ENCODE peak calls at places on chromosomes 2 and 18, in nine cellular contexts. P is H7, S is cardiac muscle cell, Q is IMR-90, M is bronchial epithelial cell, H is AG09309, B is esophagus squamous epithelium, G is right lobe of liver, N is A549. E is an unnamed sample.

GRCh38 chr2:240507778-240508251 is 50.0 kb downstream of the ANKMY1 start:
- DNase-seq in P (peak), S (no peak), Q (no peak), M (no peak), H (no peak), B (no peak), G (peak), N (no peak), E (peak)

GRCh38 chr2:179031731-179032408 is 18.1 kb downstream of the CCDC141 start:
- DNase-seq in P (no peak), S (no peak), Q (peak), M (no peak), H (peak), B (no peak), G (no peak), N (no peak), E (no peak)

GRCh38 chr2:217851191-217852020 is 151.4 kb downstream of the TNS1 start:
- DNase-seq in P (no peak), S (peak), Q (peak), M (peak), H (peak), B (no peak), G (no peak), N (no peak), E (no peak)

GRCh38 chr2:19733951-19734425 is 167.8 kb downstream of the TTC32 start:
- DNase-seq in P (no peak), S (no peak), Q (peak), M (no peak), H (peak), B (no peak), G (no peak), N (no peak), E (no peak)

GRCh38 chr2:16666453-16666801 is 793 bp upstream of the CYRIA start:
- DNase-seq in P (peak), S (peak), Q (peak), M (peak), H (no peak), B (no peak), G (no peak), N (no peak), E (no peak)

GRCh38 chr2:26169681-26170414 is 3.0 kb upstream of the GAREM2 start:
- DNase-seq in P (no peak), S (no peak), Q (no peak), M (no peak), H (no peak), B (no peak), G (peak), N (no peak), E (no peak)

GRCh38 chr2:61707984-61708852 is 145.6 kb downstream of the FAM161A start:
- DNase-seq in P (no peak), S (peak), Q (peak), M (peak), H (no peak), B (no peak), G (peak), N (peak), E (no peak)

GRCh38 chr18:2851771-2852170 is 5.0 kb downstream of the EMILIN2 start:
- DNase-seq in P (no peak), S (no peak), Q (no peak), M (no peak), H (no peak), B (no peak), G (no peak), N (no peak), E (no peak)

GRCh38 chr2:42809131-42809875 is 16.9 kb upstream of the HAAO start:
- DNase-seq in P (peak), S (no peak), Q (no peak), M (peak), H (peak), B (no peak), G (no peak), N (no peak), E (peak)

GRCh38 chr2:46296216-46296839 is 879 bp upstream of the EPAS1 start:
- DNase-seq in P (peak), S (peak), Q (no peak), M (no peak), H (no peak), B (no peak), G (peak), N (peak), E (peak)

GRCh38 chr2:222318026-222318711 is 19.4 kb upstream of the PAX3 start:
- DNase-seq in P (peak), S (peak), Q (peak), M (peak), H (peak), B (no peak), G (no peak), N (peak), E (no peak)

GRCh38 chr18:58069104-58069503 is 25.1 kb downstream of the NEDD4L start:
- DNase-seq in P (no peak), S (no peak), Q (no peak), M (no peak), H (no peak), B (no peak), G (no peak), N (no peak), E (no peak)

GRCh38 chr18:8358066-8358795 is 251.0 kb upstream of the RAB12 start:
- DNase-seq in P (no peak), S (no peak), Q (no peak), M (no peak), H (no peak), B (no peak), G (no peak), N (no peak), E (no peak)

GRCh38 chr2:69021727-69022126 is 8.7 kb downstream of the ANTXR1 start:
- DNase-seq in P (no peak), S (no peak), Q (no peak), M (no peak), H (no peak), B (no peak), G (no peak), N (no peak), E (no peak)

GRCh38 chr18:31102020-31102684 is at the start of gene DSC2:
- DNase-seq in P (peak), S (no peak), Q (no peak), M (peak), H (no peak), B (no peak), G (peak), N (peak), E (peak)

GRCh38 chr2:204871246-204871953 is 326.1 kb downstream of the PARD3B start:
- DNase-seq in P (no peak), S (peak), Q (peak), M (peak), H (peak), B (no peak), G (no peak), N (peak), E (no peak)

GRCh38 chr2:166609183-166609959 is 115.3 kb upstream of the SCN7A start:
- DNase-seq in P (peak), S (no peak), Q (no peak), M (no peak), H (no peak), B (no peak), G (no peak), N (no peak), E (no peak)

GRCh38 chr2:232315049-232315922 is 63.3 kb upstream of the ALPP start:
- DNase-seq in P (peak), S (peak), Q (peak), M (peak), H (peak), B (peak), G (peak), N (no peak), E (peak)

GRCh38 chr2:181779288-181779871 is 99.1 kb upstream of the NEUROD1 start:
- DNase-seq in P (no peak), S (no peak), Q (no peak), M (no peak), H (no peak), B (no peak), G (no peak), N (no peak), E (no peak)

GRCh38 chr2:62604336-62604735 is 98.3 kb upstream of the TMEM17 start:
- DNase-seq in P (no peak), S (no peak), Q (peak), M (peak), H (no peak), B (no peak), G (no peak), N (peak), E (no peak)

GRCh38 chr2:178804791-178805190 is 2.4 kb downstream of the TTN start:
- DNase-seq in P (peak), S (peak), Q (peak), M (peak), H (no peak), B (no peak), G (no peak), N (peak), E (no peak)

GRCh38 chr2:35582637-35583036 is 772.9 kb upstream of the CRIM1 start:
- DNase-seq in P (no peak), S (no peak), Q (no peak), M (no peak), H (no peak), B (no peak), G (no peak), N (no peak), E (no peak)

DNA sequence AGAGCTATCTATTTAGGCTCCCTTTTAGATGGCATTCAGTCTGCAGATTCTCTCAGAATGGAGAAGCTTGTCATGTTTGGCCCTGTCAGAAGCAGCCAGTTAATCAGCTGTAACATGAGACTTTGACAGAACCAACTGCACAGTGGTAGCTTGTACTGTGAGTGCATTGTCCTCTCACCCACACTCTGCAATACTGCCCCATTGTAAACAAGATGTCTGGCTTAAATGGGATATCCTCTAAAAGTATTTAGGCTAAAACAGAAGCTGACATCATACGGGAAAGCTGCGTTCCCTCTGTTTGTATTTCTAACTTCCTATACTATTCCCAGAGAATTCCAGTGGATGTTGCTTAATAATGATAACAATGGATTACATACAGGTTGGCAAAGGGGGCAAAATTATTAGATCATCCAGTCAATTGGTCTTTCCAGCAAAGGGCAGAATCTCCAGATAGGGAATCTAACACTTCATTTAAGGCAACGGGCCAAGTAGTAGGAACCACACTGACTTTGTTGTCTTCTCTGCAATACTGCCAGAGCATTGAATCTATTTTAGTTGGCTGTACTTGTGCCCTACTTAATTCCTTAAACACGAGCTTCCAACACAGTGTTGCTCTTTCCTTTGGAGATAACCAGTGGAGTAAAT is 15.4 kb upstream of the STAT4 start:
- DNase-seq in P (no peak), S (peak), Q (peak), M (peak), H (no peak), B (no peak), G (peak), N (peak), E (no peak)
- H3K4me3 ChIP-seq in P (no peak), S (no peak), Q (no peak), M (no peak), H (no peak), B (no peak), G (no peak), N (no peak), E (no peak)

GRCh38 chr18:26021061-26021754 is 69.2 kb downstream of the SS18 start:
- DNase-seq in P (no peak), S (no peak), Q (no peak), M (no peak), H (no peak), B (no peak), G (no peak), N (no peak), E (no peak)

GRCh38 chr18:26017929-26018328 is 72.5 kb downstream of the SS18 start:
- DNase-seq in P (no peak), S (peak), Q (no peak), M (no peak), H (no peak), B (no peak), G (no peak), N (peak), E (no peak)

GRCh38 chr18:26022585-26022984 is 67.8 kb downstream of the SS18 start:
- DNase-seq in P (peak), S (no peak), Q (no peak), M (no peak), H (no peak), B (no peak), G (no peak), N (no peak), E (no peak)
- H3K4me3 ChIP-seq in P (no peak), S (no peak), Q (no peak), M (no peak), H (no peak), B (no peak), G (no peak), N (no peak), E (no peak)

GRCh38 chr2:54416166-54416798 is 39.8 kb upstream of the SPTBN1 start:
- DNase-seq in P (no peak), S (peak), Q (peak), M (peak), H (no peak), B (no peak), G (no peak), N (no peak), E (no peak)
- H3K4me3 ChIP-seq in P (no peak), S (no peak), Q (no peak), M (no peak), H (no peak), B (no peak), G (no peak), N (no peak), E (no peak)

GRCh38 chr2:88003074-88003755 is 13.1 kb downstream of the RNU2-63P start:
- DNase-seq in P (peak), S (peak), Q (no peak), M (no peak), H (no peak), B (no peak), G (no peak), N (no peak), E (no peak)
- H3K4me3 ChIP-seq in P (no peak), S (no peak), Q (no peak), M (no peak), H (no peak), B (no peak), G (no peak), N (no peak), E (no peak)

GRCh38 chr2:1609040-1609439 is 135.3 kb downstream of the PXDN start:
- DNase-seq in P (no peak), S (no peak), Q (no peak), M (no peak), H (no peak), B (no peak), G (no peak), N (no peak), E (no peak)

GRCh38 chr2:1611886-1612285 is 132.4 kb downstream of the PXDN start:
- DNase-seq in P (peak), S (no peak), Q (no peak), M (no peak), H (no peak), B (no peak), G (no peak), N (no peak), E (no peak)

GRCh38 chr2:1607971-1608688 is 136.2 kb downstream of the PXDN start:
- DNase-seq in P (peak), S (no peak), Q (peak), M (peak), H (no peak), B (no peak), G (no peak), N (no peak), E (no peak)

GRCh38 chr2:1607236-1607920 is 136.9 kb downstream of the PXDN start:
- DNase-seq in P (peak), S (no peak), Q (no peak), M (no peak), H (no peak), B (no peak), G (no peak), N (no peak), E (no peak)

DNA sequence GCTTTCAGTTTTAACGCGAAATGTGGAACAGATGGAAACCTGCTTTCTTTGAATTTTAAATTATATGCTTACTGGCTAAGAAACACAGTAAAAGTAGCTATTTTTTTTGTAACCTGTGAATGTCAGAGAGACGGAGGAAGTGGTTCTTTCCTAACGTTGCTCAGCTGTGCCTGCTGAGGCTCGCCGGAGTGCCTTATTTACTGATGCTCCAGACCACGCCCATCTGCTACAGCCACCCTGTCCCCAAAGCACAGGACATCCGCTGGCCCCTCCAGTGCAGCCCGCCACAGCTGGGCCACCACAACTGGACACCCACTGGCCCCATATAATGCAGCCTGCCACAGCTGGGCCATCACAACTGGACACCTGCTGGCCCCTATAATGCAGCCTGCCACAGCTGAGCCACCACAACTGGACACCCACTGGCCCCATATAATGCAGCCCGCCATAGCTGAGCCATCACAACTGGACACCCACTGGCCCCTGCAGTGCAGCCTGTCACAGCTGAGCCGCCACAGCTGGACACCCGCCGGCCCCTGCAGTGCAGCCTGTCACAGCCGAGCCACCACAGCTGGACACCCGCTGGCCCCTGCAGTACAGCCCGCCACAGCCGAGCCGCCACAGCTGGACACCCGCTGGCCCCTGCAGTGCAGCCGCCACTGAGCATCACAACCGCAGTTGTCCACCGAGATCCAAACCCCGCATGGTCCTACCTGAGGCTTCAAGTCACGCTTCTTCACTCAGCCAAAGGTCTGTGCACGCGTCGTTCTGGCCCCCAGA is 134.4 kb downstream of the PXDN start:
- DNase-seq in P (peak), S (no peak), Q (no peak), M (no peak), H (no peak), B (no peak), G (no peak), N (no peak), E (no peak)
- H3K4me3 ChIP-seq in P (no peak), S (no peak), Q (no peak), M (no peak), H (no peak), B (no peak), G (no peak), N (no peak), E (no peak)

DNA sequence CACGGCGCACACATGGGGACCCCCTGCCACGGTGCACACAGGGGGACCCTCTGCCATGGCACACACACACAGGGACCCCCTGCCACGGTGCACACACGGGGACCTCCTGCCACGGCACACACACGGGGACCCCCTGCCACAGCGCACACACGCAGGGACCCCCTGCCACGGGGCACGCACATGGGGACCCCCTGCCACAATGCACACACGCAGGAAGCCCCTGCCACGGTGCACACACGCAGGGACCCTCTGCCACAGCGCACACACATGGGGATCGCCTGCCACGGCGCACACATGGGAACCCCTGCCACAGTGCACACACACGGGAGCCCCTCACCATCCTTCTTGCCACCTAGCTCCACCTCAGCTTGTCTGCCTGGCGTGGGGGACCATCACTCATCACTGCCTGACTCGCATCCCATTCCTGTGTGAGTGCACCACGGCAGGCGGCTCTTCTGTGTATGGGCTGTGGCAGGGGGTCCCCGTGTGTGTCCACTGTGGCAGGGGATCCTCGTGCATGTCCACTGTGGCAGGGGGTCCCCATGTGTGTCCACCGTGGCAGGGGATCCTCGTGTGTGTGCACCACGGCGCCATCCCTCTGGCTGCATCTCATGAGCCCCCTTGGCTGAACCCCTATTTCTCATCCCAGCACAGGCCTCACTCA is 206.7 kb downstream of the EIPR1 start:
- DNase-seq in P (no peak), S (no peak), Q (no peak), M (no peak), H (no peak), B (no peak), G (peak), N (no peak), E (no peak)
- H3K4me3 ChIP-seq in P (no peak), S (no peak), Q (no peak), M (no peak), H (no peak), B (no peak), G (no peak), N (no peak), E (no peak)

DNA sequence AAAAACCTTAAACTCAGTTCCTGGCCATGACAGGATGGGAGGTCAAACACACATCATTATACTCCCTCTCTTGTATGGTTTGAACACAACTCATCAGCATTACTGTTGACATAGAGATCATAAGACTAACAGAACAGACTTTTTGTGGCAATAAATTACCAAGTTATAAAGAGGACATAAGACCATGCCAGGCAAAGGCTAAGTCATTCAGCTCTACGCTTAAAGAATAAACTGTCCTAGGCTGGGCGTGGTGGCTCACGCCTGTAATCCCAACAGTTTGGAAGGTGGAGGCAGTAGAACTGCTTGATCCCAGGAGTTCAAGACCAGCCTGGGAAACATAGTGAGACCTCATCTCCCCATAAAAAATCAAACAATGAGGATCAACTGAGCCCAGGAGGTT is 16.4 kb downstream of the NLRC4 start:
- DNase-seq in P (no peak), S (no peak), Q (no peak), M (no peak), H (no peak), B (no peak), G (no peak), N (no peak), E (no peak)
- H3K4me3 ChIP-seq in P (no peak), S (no peak), Q (no peak), M (no peak), H (no peak), B (no peak), G (no peak), N (no peak), E (no peak)